ENCODE peak calls at places on chromosomes 3 and 15, in five cellular contexts. Q, B, V, S and Y are unnamed samples.

GRCh38 chr3:134058728-134059601 is 29.2 kb upstream of the SLCO2A1 start:
- DNase-seq in V (no peak), Q (no peak), S (no peak), B (no peak), Y (peak)

GRCh38 chr3:150352931-150353330 is 55.2 kb upstream of the TSC22D2 start:
- DNase-seq in S (no peak), Q (no peak), V (no peak), B (no peak), Y (no peak)

GRCh38 chr3:159418571-159419526 is 569.8 kb upstream of the IL12A start:
- DNase-seq in B (no peak), S (no peak), Q (no peak), V (no peak), Y (no peak)

GRCh38 chr15:74334127-74334526 is 33.3 kb downstream of the CYP11A1 start:
- DNase-seq in V (no peak), S (no peak), B (no peak), Q (no peak), Y (no peak)

GRCh38 chr3:143975549-143976152 is 4.0 kb downstream of the DIPK2A start:
- DNase-seq in Q (no peak), V (no peak), S (peak), B (no peak), Y (no peak)

GRCh38 chr3:104069114-104069513 is 1297.6 kb upstream of the ALCAM start:
- DNase-seq in V (no peak), Q (no peak), B (no peak), S (no peak), Y (no peak)

GRCh38 chr15:31039961-31040360 is 48.5 kb upstream of the MTMR10 start:
- DNase-seq in S (no peak), Q (no peak), V (no peak), B (no peak), Y (no peak)

GRCh38 chr15:36643551-36643950 is 64.1 kb downstream of the CDIN1 start:
- DNase-seq in V (no peak), S (no peak), B (no peak), Q (no peak), Y (no peak)

GRCh38 chr3:100993309-100993708 is at the start of gene ABI3BP:
- DNase-seq in B (peak), S (no peak), V (peak), Q (peak), Y (peak)

GRCh38 chr3:146345900-146346299 is 95.0 kb upstream of the PLSCR4 start:
- DNase-seq in V (no peak), S (no peak), B (no peak), Q (no peak), Y (no peak)

GRCh38 chr3:149641011-149641728 is 16.7 kb downstream of the WWTR1 start:
- DNase-seq in V (no peak), B (no peak), S (no peak), Q (no peak), Y (no peak)

GRCh38 chr3:115626006-115626409 is 2.7 kb downstream of the GAP43 start:
- DNase-seq in S (no peak), B (no peak), Q (no peak), V (no peak), Y (no peak)

GRCh38 chr15:29089731-29090616 is 179.6 kb downstream of the NSMCE3 start:
- DNase-seq in Q (no peak), S (peak), V (no peak), B (no peak), Y (no peak)

GRCh38 chr15:64856429-64857145 is 14.9 kb downstream of the PLEKHO2 start:
- DNase-seq in B (no peak), Q (no peak), S (no peak), V (peak), Y (peak)

GRCh38 chr3:131282379-131282778 is 99.2 kb upstream of the NUDT16 start:
- DNase-seq in V (no peak), S (no peak), B (no peak), Q (no peak), Y (no peak)

GRCh38 chr3:181920409-181920808 is 208.7 kb downstream of the SOX2 start:
- DNase-seq in S (no peak), V (no peak), Q (no peak), B (no peak), Y (no peak)

GRCh38 chr3:160941885-160942494 is 163.2 kb downstream of the B3GALNT1 start:
- DNase-seq in V (no peak), B (peak), Q (peak), S (peak), Y (peak)

GRCh38 chr15:90836296-90836871 is 32.0 kb upstream of the FURIN start:
- DNase-seq in V (no peak), S (no peak), Q (no peak), B (no peak), Y (no peak)

GRCh38 chr3:184337315-184337714 is at the start of gene FAM131A:
- DNase-seq in Q (no peak), B (peak), S (no peak), V (no peak), Y (no peak)

GRCh38 chr15:60548101-60548500 is 69.2 kb upstream of the ICE2 start:
- DNase-seq in S (peak), B (no peak), V (no peak), Q (no peak), Y (peak)

GRCh38 chr3:71465371-71466007 is 118.0 kb downstream of the FOXP1 start:
- DNase-seq in Q (no peak), V (no peak), B (no peak), S (no peak), Y (no peak)

GRCh38 chr15:48332642-48333034 is 1.4 kb downstream of the DUT start:
- DNase-seq in S (peak), B (no peak), Q (no peak), V (no peak), Y (no peak)
- H3K4me3 ChIP-seq in S (peak), B (peak), Q (no peak), V (peak), Y (no peak)

GRCh38 chr15:85455851-85456250 is 75.4 kb downstream of the AKAP13 start:
- DNase-seq in Q (no peak), S (no peak), V (no peak), B (no peak), Y (no peak)
- H3K4me3 ChIP-seq in Q (no peak), S (no peak), V (no peak), B (no peak), Y (no peak)

GRCh38 chr15:88634449-88634848 is 4.4 kb upstream of the ISG20 start:
- DNase-seq in B (no peak), V (no peak), S (no peak), Q (no peak), Y (no peak)
- H3K4me3 ChIP-seq in B (no peak), V (no peak), S (peak), Q (no peak), Y (no peak)

GRCh38 chr3:49199244-49199899 is 28.0 kb downstream of the KLHDC8B start:
- DNase-seq in S (no peak), V (peak), Q (peak), B (peak), Y (peak)
- H3K4me3 ChIP-seq in S (no peak), V (peak), Q (peak), B (peak), Y (no peak)

GRCh38 chr3:124584245-124584551 is 146.1 kb upstream of the UMPS start:
- DNase-seq in S (peak), V (no peak), B (no peak), Q (no peak), Y (no peak)
- H3K4me3 ChIP-seq in S (peak), V (peak), B (peak), Q (no peak), Y (no peak)

GRCh38 chr3:194749631-194750271 is 64.1 kb downstream of the FAM43A start:
- DNase-seq in V (no peak), Q (no peak), S (no peak), B (no peak), Y (no peak)
- H3K4me3 ChIP-seq in V (no peak), Q (no peak), S (no peak), B (no peak), Y (no peak)

DNA sequence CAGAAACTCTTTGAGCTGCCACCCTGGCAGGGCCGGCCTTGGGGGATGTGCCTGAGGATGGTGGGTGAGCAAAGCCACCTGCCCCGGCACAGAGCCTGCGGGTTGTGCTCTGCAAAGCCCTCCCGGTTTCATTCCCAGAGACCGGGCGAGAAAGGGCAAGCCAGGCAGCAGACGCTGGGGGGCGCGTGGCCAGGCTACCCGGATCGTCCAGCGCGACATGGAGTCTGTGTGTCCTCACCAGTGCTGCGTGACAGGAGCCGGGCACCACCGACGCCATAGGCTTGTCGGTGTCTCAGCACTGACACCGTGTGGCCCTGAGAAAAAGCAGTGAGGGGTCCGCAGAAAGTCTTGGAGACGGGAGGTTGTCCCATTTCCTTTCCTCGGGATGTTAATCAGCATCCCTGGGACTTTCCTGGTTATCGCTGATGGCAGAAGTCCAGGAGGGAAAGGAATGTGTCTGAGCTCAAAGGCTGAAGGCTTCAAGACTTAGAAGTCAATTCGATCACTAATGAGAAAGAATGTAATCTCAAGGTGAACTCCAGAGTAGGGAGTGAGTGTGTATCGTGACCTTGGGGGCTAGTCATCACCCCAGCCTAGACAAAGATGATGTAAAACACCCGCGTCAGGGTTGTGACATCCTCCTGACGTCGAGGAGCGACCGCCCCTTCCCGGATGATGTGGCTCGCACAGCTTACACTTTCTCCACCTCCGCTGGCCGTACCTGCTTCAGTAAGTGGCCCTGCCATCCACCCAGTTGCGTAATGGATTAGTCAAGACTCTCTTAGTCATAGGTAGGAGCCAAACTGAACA is 36.3 kb upstream of the PLA2G4E start:
- DNase-seq in V (peak), B (peak), Q (peak), S (peak), Y (peak)
- H3K4me3 ChIP-seq in V (peak), B (peak), Q (no peak), S (peak), Y (no peak)

GRCh38 chr3:63932509-63933212 is 20.5 kb upstream of the SCAANT1 start:
- DNase-seq in S (no peak), V (no peak), B (no peak), Q (no peak), Y (no peak)

GRCh38 chr3:63931290-63931689 is 19.1 kb upstream of the SCAANT1 start:
- DNase-seq in Q (no peak), S (no peak), V (no peak), B (no peak), Y (no peak)

GRCh38 chr3:63934484-63934883 is 22.3 kb upstream of the SCAANT1 start:
- DNase-seq in V (no peak), B (no peak), S (no peak), Q (no peak), Y (no peak)

GRCh38 chr3:63934041-63934440 is 21.9 kb upstream of the SCAANT1 start:
- DNase-seq in B (no peak), S (no peak), V (no peak), Q (no peak), Y (no peak)

GRCh38 chr3:63933459-63933858 is 21.3 kb upstream of the SCAANT1 start:
- DNase-seq in V (no peak), B (no peak), Q (no peak), S (no peak), Y (no peak)
- H3K4me3 ChIP-seq in V (no peak), B (no peak), Q (no peak), S (no peak), Y (no peak)